ENCODE peak calls at places on chromosomes 13 and 19, in seven cellular contexts. O, C, J, V, P, E and W are unnamed samples.

GRCh38 chr19:6070179-6071102 is 39.9 kb downstream of the RFX2 start:
- DNase-seq in P (no peak), C (no peak), E (no peak), J (no peak), O (no peak), V (no peak), W (no peak)

GRCh38 chr13:44576396-44577235 is 486 bp upstream of the TSC22D1 start:
- DNase-seq in C (peak), V (peak), O (peak), E (no peak), J (peak), P (no peak), W (no peak)

GRCh38 chr19:6065685-6066365 is 44.5 kb downstream of the RFX2 start:
- DNase-seq in V (peak), P (no peak), C (peak), J (peak), E (no peak), O (peak), W (no peak)

GRCh38 chr19:6528544-6529121 is 2.2 kb upstream of the TNFSF9 start:
- DNase-seq in P (no peak), J (no peak), C (peak), V (no peak), E (peak), O (no peak), W (no peak)

GRCh38 chr13:110620596-110620995 is 5.3 kb downstream of the NAXD start:
- DNase-seq in E (no peak), O (no peak), V (no peak), J (no peak), C (no peak), P (no peak), W (no peak)

GRCh38 chr19:55304279-55304978 is 20.6 kb downstream of the BRSK1 start:
- DNase-seq in C (peak), V (no peak), O (peak), E (no peak), P (no peak), J (peak), W (no peak)

GRCh38 chr13:94549241-94550029 is 46.5 kb downstream of the TGDS start:
- DNase-seq in V (peak), O (peak), P (peak), E (peak), C (peak), J (peak), W (peak)

GRCh38 chr19:17266589-17266974 is 661 bp upstream of the BABAM1 start:
- DNase-seq in V (no peak), E (no peak), O (no peak), J (no peak), C (no peak), P (no peak), W (no peak)

GRCh38 chr13:104593693-104594092 is 1527.5 kb upstream of the SLC10A2 start:
- DNase-seq in E (no peak), P (no peak), V (no peak), O (no peak), C (no peak), J (no peak), W (no peak)

GRCh38 chr13:62243146-62243545 is 827.5 kb upstream of the PCDH20 start:
- DNase-seq in V (no peak), O (no peak), J (no peak), E (no peak), C (no peak), P (no peak), W (no peak)

GRCh38 chr19:2477732-2478191 is 1.8 kb downstream of the GADD45B start:
- DNase-seq in P (no peak), E (no peak), O (peak), V (peak), C (peak), J (no peak), W (no peak)

GRCh38 chr19:51166846-51167490 is 24.9 kb downstream of the SIGLEC7 start:
- DNase-seq in P (no peak), V (no peak), E (no peak), C (no peak), O (no peak), J (no peak), W (no peak)

GRCh38 chr13:27338816-27339215 is 68.2 kb downstream of the RASL11A start:
- DNase-seq in O (no peak), E (no peak), J (no peak), P (no peak), V (no peak), C (no peak), W (no peak)

GRCh38 chr13:112970552-112971287 is 1.7 kb downstream of the MCF2L start:
- DNase-seq in P (no peak), J (no peak), C (no peak), O (no peak), V (no peak), E (no peak), W (peak)

GRCh38 chr13:20824762-20825161 is 51.0 kb upstream of the EEF1AKMT1 start:
- DNase-seq in J (no peak), V (no peak), P (no peak), C (no peak), E (no peak), O (peak), W (no peak)

GRCh38 chr19:42285988-42286348 is 16.0 kb upstream of the PRR19 start:
- DNase-seq in E (no peak), J (no peak), C (no peak), P (no peak), V (no peak), O (no peak), W (no peak)

GRCh38 chr19:43675269-43675879 is 5.4 kb upstream of the PLAUR start:
- DNase-seq in E (no peak), C (no peak), J (no peak), V (peak), P (no peak), O (peak), W (no peak)

GRCh38 chr19:46150606-46151005 is 2.6 kb downstream of the IGFL2 start:
- DNase-seq in P (no peak), E (no peak), V (no peak), C (no peak), J (no peak), O (no peak), W (no peak)

GRCh38 chr19:17338440-17339078 is 1.2 kb downstream of the GTPBP3 start:
- DNase-seq in J (no peak), P (no peak), E (no peak), O (no peak), V (no peak), C (no peak), W (no peak)

GRCh38 chr13:27622102-27622820 is 569 bp downstream of the POLR1D start:
- DNase-seq in J (no peak), O (no peak), E (no peak), C (no peak), V (peak), P (no peak), W (no peak)

GRCh38 chr13:40283666-40284065 is 382.8 kb downstream of the FOXO1 start:
- DNase-seq in O (no peak), J (no peak), E (no peak), C (no peak), P (no peak), V (no peak), W (no peak)

GRCh38 chr13:90498096-90498495 is 849.4 kb upstream of the MIR17HG start:
- DNase-seq in P (no peak), C (no peak), E (no peak), O (peak), V (no peak), J (no peak), W (no peak)

GRCh38 chr19:39737351-39737750 is 478 bp downstream of the CLC start:
- DNase-seq in V (no peak), P (no peak), E (no peak), C (no peak), J (no peak), O (no peak), W (no peak)

GRCh38 chr19:39735688-39736087 is 2.1 kb downstream of the CLC start:
- DNase-seq in J (no peak), P (no peak), V (no peak), E (no peak), O (no peak), C (no peak), W (no peak)

GRCh38 chr19:39738809-39739208 is 980 bp upstream of the CLC start:
- DNase-seq in V (no peak), O (no peak), P (no peak), C (no peak), J (no peak), E (no peak), W (no peak)

GRCh38 chr19:39736088-39736487 is 1.7 kb downstream of the CLC start:
- DNase-seq in V (peak), E (no peak), C (no peak), P (no peak), J (no peak), O (no peak), W (no peak)

DNA sequence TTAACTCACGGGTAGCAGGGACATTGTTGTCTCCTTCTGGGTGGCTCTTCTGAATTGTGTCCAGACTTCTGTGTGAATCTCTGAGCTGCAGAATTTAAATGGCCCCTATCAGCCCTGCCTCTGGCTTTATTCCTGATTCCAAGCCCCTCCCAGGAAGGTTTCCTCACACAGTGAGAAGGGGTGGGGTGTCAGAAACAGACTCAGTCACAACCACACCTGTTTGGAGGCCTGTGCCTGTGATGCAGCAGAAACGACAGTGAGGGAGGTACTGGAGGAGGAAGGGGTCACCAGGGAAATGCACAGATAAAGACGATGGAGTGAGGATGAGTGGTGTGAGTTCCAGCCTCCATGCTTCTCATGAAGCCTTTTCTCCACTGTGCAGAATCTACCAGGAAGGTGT is at the start of gene CLC:
- DNase-seq in E (no peak), C (no peak), J (no peak), O (no peak), V (no peak), P (no peak), W (no peak)
- TF ChIP-seq CTCF in E (no peak), C (no peak), J (no peak), O (no peak), V (no peak), P (no peak), W (no peak)

GRCh38 chr19:31356587-31357314 is 7.5 kb upstream of the TSHZ3 start:
- DNase-seq in C (peak), E (no peak), P (no peak), V (no peak), O (no peak), J (peak), W (no peak)
- TF ChIP-seq CTCF in C (peak), E (peak), P (no peak), V (no peak), O (peak), J (peak), W (no peak)

GRCh38 chr19:8251025-8251472 is 41.9 kb downstream of the CERS4 start:
- DNase-seq in O (peak), P (no peak), E (peak), V (peak), J (no peak), C (peak), W (no peak)
- TF ChIP-seq CTCF in O (no peak), P (no peak), E (no peak), V (no peak), J (no peak), C (no peak), W (no peak)

GRCh38 chr19:48250290-48251025 is 5.3 kb downstream of the CARD8 start:
- DNase-seq in C (no peak), E (no peak), V (no peak), J (no peak), P (no peak), O (no peak), W (no peak)

GRCh38 chr19:48252625-48253024 is 3.1 kb downstream of the CARD8 start:
- DNase-seq in P (no peak), V (no peak), E (no peak), O (no peak), J (no peak), C (no peak), W (no peak)

GRCh38 chr19:48255376-48256303 is at the start of gene CARD8:
- DNase-seq in C (peak), E (peak), P (peak), V (peak), J (peak), O (peak), W (peak)

GRCh38 chr19:48254529-48254970 is 1.2 kb downstream of the CARD8 start:
- DNase-seq in C (no peak), V (no peak), E (no peak), P (no peak), O (no peak), J (no peak), W (no peak)

DNA sequence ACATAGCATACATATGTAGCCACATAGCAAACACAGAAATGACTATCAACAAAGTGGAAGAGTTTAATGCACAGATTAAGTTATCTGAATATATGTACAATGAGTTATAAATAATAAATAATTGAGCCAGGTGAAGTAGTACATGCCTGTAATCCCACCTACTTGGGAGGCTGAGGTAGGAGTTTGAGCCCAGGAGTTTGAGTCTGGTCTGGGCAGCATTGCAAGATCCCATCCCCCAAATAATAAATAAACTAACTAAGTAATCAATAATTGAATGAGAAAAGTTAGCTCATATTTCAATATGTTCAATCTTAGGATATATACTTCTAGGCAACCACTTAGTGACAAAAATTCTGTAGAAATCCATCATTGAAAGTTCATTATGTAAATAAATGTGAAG is 1.7 kb downstream of the CARD8 start:
- DNase-seq in J (no peak), E (no peak), P (no peak), O (no peak), V (no peak), C (no peak), W (no peak)
- TF ChIP-seq CTCF in J (no peak), E (no peak), P (no peak), O (no peak), V (no peak), C (no peak), W (no peak)

GRCh38 chr13:74256969-74257368 is 122.8 kb upstream of the KLF12 start:
- DNase-seq in V (no peak), E (no peak), C (peak), P (no peak), J (no peak), O (no peak), W (no peak)
- TF ChIP-seq CTCF in V (no peak), E (no peak), C (no peak), P (no peak), J (no peak), O (no peak), W (no peak)

GRCh38 chr19:30228113-30228725 is 144.0 kb upstream of the ZNF536 start:
- DNase-seq in C (no peak), P (no peak), O (no peak), V (no peak), E (no peak), J (peak), W (no peak)

GRCh38 chr19:30227071-30227621 is 145.0 kb upstream of the ZNF536 start:
- DNase-seq in P (no peak), V (peak), O (peak), E (no peak), J (no peak), C (no peak), W (no peak)

GRCh38 chr19:30228726-30229523 is 143.3 kb upstream of the ZNF536 start:
- DNase-seq in J (peak), O (no peak), V (peak), C (no peak), E (no peak), P (no peak), W (no peak)

GRCh38 chr19:30226464-30227070 is 145.6 kb upstream of the ZNF536 start:
- DNase-seq in V (no peak), J (peak), C (no peak), P (no peak), E (no peak), O (no peak), W (no peak)

GRCh38 chr19:30227661-30228112 is 144.5 kb upstream of the ZNF536 start:
- DNase-seq in J (peak), O (peak), E (peak), V (peak), P (peak), C (peak), W (no peak)
- TF ChIP-seq CTCF in J (peak), O (peak), E (peak), V (no peak), P (peak), C (peak), W (peak)